ENCODE peak calls at places on chromosomes 6 and 20, in nine cellular contexts. F is occipital lobe; G is ACHN; K is dermis microvascular lymphatic vessel endothelial cell; Y is heart right ventricle; Q is activated CD4-positive, alpha-beta memory T cell treated with anti-CD3 and anti-CD28 coated beads, Interleukin-2, amount 10 ng/mL, durations not matched to agents 7 days and 5 days; N is central memory CD4-positive, alpha-beta T cell; H is naive thymus-derived CD4-positive, alpha-beta T cell; T is heart left ventricle. C is an unnamed sample.
A peak's percentile ranks its signal among the peaks of the same experiment; 100 is the strongest.

GRCh38 chr6:160041608-160042007 is 72.7 kb downstream of the IGF2R start:
- DNase-seq in F (peak; percentile 47), G (no peak), K (no peak), Y (peak; percentile 39), Q (no peak), N (no peak), H (no peak), T (peak; percentile 38), C (peak; percentile 95)

GRCh38 chr6:143107440-143107839 is 46.8 kb downstream of the AIG1 start:
- DNase-seq in F (no peak), G (no peak), K (no peak), Y (no peak), Q (no peak), N (no peak), H (no peak), T (no peak), C (no peak)

GRCh38 chr6:159303784-159304183 is 134.6 kb downstream of the FNDC1 start:
- DNase-seq in F (no peak), G (no peak), K (no peak), Y (no peak), Q (no peak), N (no peak), H (no peak), T (no peak), C (no peak)

GRCh38 chr20:47262365-47263013 is 94.0 kb downstream of the ZMYND8 start:
- DNase-seq in F (no peak), G (no peak), K (no peak), Y (no peak), Q (no peak), N (no peak), H (no peak), T (no peak), C (no peak)

GRCh38 chr20:49392745-49393144 is 89.7 kb downstream of the KCNB1 start:
- DNase-seq in F (no peak), G (no peak), K (no peak), Y (no peak), Q (no peak), N (no peak), H (no peak), T (no peak), C (no peak)

GRCh38 chr6:113969888-113970807 is 800 bp downstream of the HDAC2 start:
- DNase-seq in F (peak; percentile 18), G (peak; percentile 41), K (peak; percentile 68), Y (peak; percentile 62), Q (peak; percentile 54), N (peak; percentile 36), H (no peak), T (peak; percentile 59), C (peak; percentile 79)

GRCh38 chr6:28555136-28555535 is 29.5 kb downstream of the GPX5 start:
- DNase-seq in F (no peak), G (no peak), K (no peak), Y (no peak), Q (no peak), N (no peak), H (no peak), T (no peak), C (no peak)

GRCh38 chr20:3203315-3204123 is 963 bp downstream of the DDRGK1 start:
- DNase-seq in F (no peak), G (peak; percentile 29), K (peak; percentile 31), Y (no peak), Q (peak; percentile 70), N (peak; percentile 28), H (no peak), T (no peak), C (peak; percentile 62)

GRCh38 chr6:45619994-45620471 is 242.3 kb upstream of the SUPT3H start:
- DNase-seq in F (no peak), G (no peak), K (peak; percentile 23), Y (no peak), Q (peak; percentile 50), N (peak; percentile 1), H (no peak), T (no peak), C (no peak)

GRCh38 chr20:17653835-17654648 is 28.0 kb downstream of the RRBP1 start:
- DNase-seq in F (no peak), G (no peak), K (no peak), Y (no peak), Q (no peak), N (no peak), H (no peak), T (no peak), C (no peak)

GRCh38 chr20:57260065-57260958 is 6.1 kb downstream of the BMP7 start:
- DNase-seq in F (no peak), G (no peak), K (no peak), Y (no peak), Q (no peak), N (no peak), H (no peak), T (no peak), C (no peak)

GRCh38 chr6:38612386-38612965 is 27.3 kb downstream of the BTBD9 start:
- DNase-seq in F (no peak), G (no peak), K (no peak), Y (no peak), Q (no peak), N (no peak), H (no peak), T (no peak), C (no peak)

GRCh38 chr20:13322621-13323020 is 101.5 kb downstream of the ISM1 start:
- DNase-seq in F (no peak), G (no peak), K (no peak), Y (no peak), Q (no peak), N (no peak), H (no peak), T (no peak), C (no peak)

C was measured in right lobe of liver.